ENCODE peak calls at places on chromosomes 12 and 14, in seven cellular contexts. S, D, B, X, C, W and Z are unnamed samples.

GRCh38 chr12:95385646-95386045 is 88.3 kb upstream of the METAP2 start:
- DNase-seq in D (no peak), X (no peak), C (no peak), W (peak), S (no peak), B (no peak), Z (peak)

GRCh38 chr12:47904647-47905312 is at the start of gene VDR:
- DNase-seq in C (peak), X (peak), S (peak), B (peak), D (peak), W (peak), Z (peak)

GRCh38 chr12:123089631-123090353 is 61.1 kb downstream of the PITPNM2 start:
- DNase-seq in D (no peak), C (no peak), S (no peak), W (peak), X (no peak), B (no peak), Z (peak)

GRCh38 chr12:6341439-6342139 is at the start of gene TNFRSF1A:
- DNase-seq in S (peak), C (peak), D (no peak), W (peak), B (peak), X (no peak), Z (peak)

GRCh38 chr12:30769802-30770201 is 15.1 kb upstream of the CAPRIN2 start:
- DNase-seq in D (no peak), C (no peak), B (no peak), S (no peak), W (no peak), X (no peak), Z (no peak)

GRCh38 chr12:8455727-8456360 is at the start of gene CLEC6A:
- DNase-seq in D (no peak), B (no peak), S (no peak), X (no peak), W (no peak), C (no peak), Z (no peak)

GRCh38 chr14:30256627-30257026 is 302.3 kb upstream of the G2E3 start:
- DNase-seq in B (no peak), W (no peak), D (no peak), C (no peak), S (no peak), X (no peak), Z (no peak)

GRCh38 chr14:99508896-99509629 is 27.9 kb downstream of the CCNK start:
- DNase-seq in B (no peak), X (no peak), W (no peak), D (no peak), C (peak), S (no peak), Z (no peak)

GRCh38 chr14:93343266-93343665 is 3.7 kb upstream of the COX8C start:
- DNase-seq in D (no peak), C (no peak), X (no peak), S (no peak), B (no peak), W (no peak), Z (no peak)

GRCh38 chr14:37874429-37875109 is 279.1 kb downstream of the TTC6 start:
- DNase-seq in W (peak), C (peak), X (peak), B (peak), D (peak), S (peak), Z (peak)

GRCh38 chr12:5023842-5024241 is 19.8 kb upstream of the KCNA5 start:
- DNase-seq in X (no peak), C (no peak), W (no peak), B (no peak), S (no peak), D (no peak), Z (no peak)

GRCh38 chr14:91143862-91144261 is 30.0 kb downstream of the DGLUCY start:
- DNase-seq in D (no peak), S (no peak), X (no peak), B (peak), C (no peak), W (peak), Z (no peak)

GRCh38 chr12:64171715-64172114 is 50.4 kb downstream of the KICS2 start:
- DNase-seq in W (peak), C (no peak), S (no peak), D (no peak), X (no peak), B (no peak), Z (peak)

GRCh38 chr14:92039073-92039719 is 663 bp downstream of the TRIP11 start:
- DNase-seq in C (peak), B (no peak), X (no peak), D (no peak), S (no peak), W (peak), Z (peak)

GRCh38 chr14:33509927-33510535 is 440.8 kb downstream of the EGLN3 start:
- DNase-seq in W (peak), D (no peak), S (no peak), X (no peak), C (peak), B (peak), Z (peak)

GRCh38 chr12:88579572-88579940 is 715 bp downstream of the KITLG start:
- DNase-seq in W (no peak), C (peak), B (peak), X (no peak), D (no peak), S (no peak), Z (no peak)

GRCh38 chr12:63292476-63293228 is 141.7 kb upstream of the AVPR1A start:
- DNase-seq in B (no peak), C (no peak), X (no peak), S (no peak), W (no peak), D (no peak), Z (no peak)

GRCh38 chr14:102986810-102987579 is 64.5 kb downstream of the AMN start:
- DNase-seq in D (no peak), X (no peak), S (no peak), W (peak), C (no peak), B (no peak), Z (peak)

GRCh38 chr14:100199240-100199860 is 39.6 kb upstream of the YY1 start:
- DNase-seq in D (no peak), B (no peak), C (no peak), W (no peak), S (no peak), X (no peak), Z (no peak)

GRCh38 chr12:3745152-3745551 is 7.8 kb downstream of the CRACR2A start:
- DNase-seq in W (no peak), C (no peak), D (no peak), B (no peak), S (no peak), X (no peak), Z (no peak)

GRCh38 chr12:65818454-65819382 is 5.6 kb upstream of the HMGA2 start:
- DNase-seq in S (no peak), C (no peak), B (no peak), X (no peak), W (no peak), D (no peak), Z (peak)

GRCh38 chr12:71216725-71217579 is 59.2 kb upstream of the TSPAN8 start:
- DNase-seq in S (no peak), C (peak), B (no peak), X (no peak), W (peak), D (no peak), Z (peak)

GRCh38 chr12:119679081-119679480 is 11.1 kb downstream of the PRKAB1 start:
- DNase-seq in S (no peak), D (no peak), C (no peak), X (no peak), W (no peak), B (no peak), Z (no peak)

GRCh38 chr12:80632835-80633234 is 74.6 kb upstream of the MYF6 start:
- DNase-seq in S (no peak), D (no peak), W (no peak), C (peak), X (no peak), B (no peak), Z (no peak)

GRCh38 chr14:52272375-52272774 is 4.9 kb downstream of the PTGDR start:
- DNase-seq in D (no peak), X (no peak), B (no peak), S (no peak), W (peak), C (peak), Z (no peak)

GRCh38 chr14:55327179-55327578 is 56.0 kb downstream of the FBXO34 start:
- DNase-seq in D (no peak), B (no peak), W (no peak), C (no peak), S (no peak), X (no peak), Z (no peak)

GRCh38 chr12:110940933-110941332 is 20.6 kb upstream of the MYL2 start:
- DNase-seq in S (no peak), X (no peak), D (no peak), C (no peak), B (no peak), W (no peak), Z (no peak)

GRCh38 chr14:93303659-93304058 is 29.2 kb downstream of the BTBD7 start:
- DNase-seq in X (no peak), B (peak), S (no peak), C (no peak), W (no peak), D (no peak), Z (no peak)